ENCODE peak calls at places on chromosomes 11 and 22, in seven cellular contexts. U is foreskin fibroblast, Y is hepatocyte, R is astrocyte, B is AG04450, S is heart left ventricle, C is cardiac fibroblast. M is an unnamed sample.

GRCh38 chr11:57482782-57483569 is 22.6 kb downstream of the RTN4RL2 start:
- DNase-seq in C (peak), Y (peak), U (peak), B (no peak), S (no peak), R (no peak), M (no peak)

GRCh38 chr11:62752177-62752785 is 1.7 kb downstream of the ZBTB3 start:
- DNase-seq in R (no peak), S (no peak), C (no peak), B (no peak), U (no peak), Y (no peak), M (no peak)

GRCh38 chr11:19176629-19177186 is 25.1 kb downstream of the CSRP3 start:
- DNase-seq in R (no peak), B (no peak), U (no peak), C (no peak), Y (no peak), S (no peak), M (no peak)

GRCh38 chr11:62603771-62604170 is 2.1 kb upstream of the MTA2 start:
- DNase-seq in C (no peak), R (no peak), B (no peak), U (no peak), S (no peak), Y (no peak), M (no peak)

GRCh38 chr11:64337538-64338249 is 2.3 kb upstream of the CCDC88B start:
- DNase-seq in S (no peak), U (peak), C (no peak), R (no peak), Y (no peak), B (no peak), M (peak)

GRCh38 chr11:69425444-69425843 is 56.0 kb upstream of the LINC01488 start:
- DNase-seq in S (no peak), R (no peak), U (no peak), Y (no peak), B (no peak), C (no peak), M (no peak)

GRCh38 chr11:30128269-30128932 is 102.4 kb upstream of the FSHB start:
- DNase-seq in R (peak), U (peak), Y (peak), S (no peak), B (peak), C (peak), M (peak)

GRCh38 chr11:88348870-88349269 is 11.3 kb upstream of the CTSC start:
- DNase-seq in U (no peak), R (no peak), S (no peak), Y (no peak), B (peak), C (peak), M (no peak)

GRCh38 chr11:120945042-120945441 is 78.9 kb upstream of the TBCEL start:
- DNase-seq in Y (no peak), U (no peak), B (no peak), C (no peak), R (no peak), S (no peak), M (no peak)

GRCh38 chr11:73197348-73197747 is 20.7 kb upstream of the P2RY2 start:
- DNase-seq in Y (no peak), R (no peak), S (no peak), C (no peak), U (no peak), B (no peak), M (no peak)

GRCh38 chr11:69156673-69157155 is 979 bp downstream of the SMIM38 start:
- DNase-seq in C (peak), U (peak), Y (peak), B (no peak), S (no peak), R (no peak), M (peak)

GRCh38 chr11:47991894-47992293 is 11.5 kb downstream of the PTPRJ start:
- DNase-seq in U (no peak), B (no peak), S (no peak), C (no peak), Y (no peak), R (no peak), M (no peak)

GRCh38 chr11:69080361-69080973 is 31.7 kb downstream of the TPCN2 start:
- DNase-seq in R (peak), S (no peak), U (peak), C (peak), B (no peak), Y (no peak), M (peak)

GRCh38 chr11:58504232-58504631 is 3.7 kb downstream of the OR5B21 start:
- DNase-seq in S (no peak), U (no peak), Y (no peak), R (no peak), B (no peak), C (no peak), M (no peak)

GRCh38 chr22:35728639-35729308 is 11.1 kb downstream of the APOL5 start:
- DNase-seq in C (no peak), S (no peak), B (no peak), R (no peak), U (no peak), Y (no peak), M (no peak)

GRCh38 chr11:44950625-44951472 is at the start of gene TP53I11:
- DNase-seq in U (peak), R (peak), S (peak), C (peak), B (no peak), Y (peak), M (peak)

GRCh38 chr11:8963569-8964323 is 496 bp downstream of the TMEM9B start:
- DNase-seq in B (no peak), Y (peak), C (peak), U (peak), S (peak), R (peak), M (no peak)

GRCh38 chr11:128624269-128625170 is 37.2 kb upstream of the ETS1 start:
- DNase-seq in S (no peak), B (no peak), C (no peak), R (no peak), Y (no peak), U (no peak), M (no peak)

GRCh38 chr11:115869780-115870431 is 365.7 kb upstream of the CADM1 start:
- DNase-seq in B (peak), U (no peak), R (no peak), C (peak), S (peak), Y (peak), M (no peak)

GRCh38 chr11:9664276-9665171 is 647 bp downstream of the SWAP70 start:
- DNase-seq in U (peak), C (peak), R (peak), Y (peak), S (peak), B (no peak), M (peak)

DNA sequence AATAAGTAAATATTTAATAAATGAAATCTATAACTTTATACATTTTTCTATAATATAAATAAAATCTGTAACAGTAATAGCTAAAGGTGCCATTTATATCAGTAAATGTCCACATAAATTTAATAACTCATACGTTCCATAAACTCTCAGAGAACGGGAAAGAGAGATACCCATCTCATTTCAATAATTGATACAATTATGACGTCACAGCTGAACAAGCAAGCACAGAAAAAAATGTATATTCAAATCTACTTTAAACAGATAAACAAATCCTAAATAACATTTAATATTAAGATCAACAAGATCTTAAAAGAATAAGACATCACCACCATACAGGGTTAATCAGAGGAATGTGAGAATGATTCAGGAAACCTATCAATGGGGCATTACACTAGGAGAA is 1136.5 kb downstream of the TBC1D22A start:
- DNase-seq in U (no peak), R (no peak), Y (no peak), C (no peak), S (no peak), B (no peak), M (no peak)
- H3K4me3 ChIP-seq in U (no peak), R (no peak), Y (no peak), C (no peak), S (no peak), B (no peak), M (no peak)

GRCh38 chr22:38570841-38571364 is 920 bp upstream of the DMC1 start:
- DNase-seq in U (peak), B (no peak), C (peak), R (no peak), S (peak), Y (peak), M (peak)
- TF ChIP-seq CTCF in U (no peak), B (peak), C (peak), R (no peak), S (no peak), Y (peak), M (peak)

GRCh38 chr22:42431401-42432019 is 693 bp downstream of the NFAM1 start:
- DNase-seq in C (no peak), R (no peak), B (no peak), Y (no peak), S (no peak), U (no peak), M (no peak)
- H3K4me3 ChIP-seq in C (no peak), R (no peak), B (no peak), Y (no peak), S (peak), U (no peak), M (no peak)

GRCh38 chr22:43995798-43996169 is 28.3 kb upstream of the PARVB start:
- DNase-seq in R (no peak), Y (no peak), C (no peak), U (no peak), B (no peak), S (no peak), M (no peak)
- TF ChIP-seq CTCF in R (no peak), Y (no peak), C (no peak), U (no peak), B (no peak), S (no peak), M (no peak)

GRCh38 chr11:33867996-33868645 is 23.8 kb downstream of the LMO2 start:
- DNase-seq in B (no peak), C (no peak), R (no peak), U (no peak), Y (no peak), S (no peak), M (no peak)

GRCh38 chr11:33867566-33867965 is 24.3 kb downstream of the LMO2 start:
- DNase-seq in R (no peak), S (no peak), Y (no peak), U (no peak), B (no peak), C (no peak), M (no peak)

GRCh38 chr11:33869511-33870422 is 22.1 kb downstream of the LMO2 start:
- DNase-seq in B (no peak), R (peak), S (peak), C (peak), U (peak), Y (peak), M (no peak)

GRCh38 chr11:33864479-33864878 is 27.4 kb downstream of the LMO2 start:
- DNase-seq in R (no peak), C (no peak), Y (no peak), S (no peak), B (no peak), U (no peak), M (no peak)

DNA sequence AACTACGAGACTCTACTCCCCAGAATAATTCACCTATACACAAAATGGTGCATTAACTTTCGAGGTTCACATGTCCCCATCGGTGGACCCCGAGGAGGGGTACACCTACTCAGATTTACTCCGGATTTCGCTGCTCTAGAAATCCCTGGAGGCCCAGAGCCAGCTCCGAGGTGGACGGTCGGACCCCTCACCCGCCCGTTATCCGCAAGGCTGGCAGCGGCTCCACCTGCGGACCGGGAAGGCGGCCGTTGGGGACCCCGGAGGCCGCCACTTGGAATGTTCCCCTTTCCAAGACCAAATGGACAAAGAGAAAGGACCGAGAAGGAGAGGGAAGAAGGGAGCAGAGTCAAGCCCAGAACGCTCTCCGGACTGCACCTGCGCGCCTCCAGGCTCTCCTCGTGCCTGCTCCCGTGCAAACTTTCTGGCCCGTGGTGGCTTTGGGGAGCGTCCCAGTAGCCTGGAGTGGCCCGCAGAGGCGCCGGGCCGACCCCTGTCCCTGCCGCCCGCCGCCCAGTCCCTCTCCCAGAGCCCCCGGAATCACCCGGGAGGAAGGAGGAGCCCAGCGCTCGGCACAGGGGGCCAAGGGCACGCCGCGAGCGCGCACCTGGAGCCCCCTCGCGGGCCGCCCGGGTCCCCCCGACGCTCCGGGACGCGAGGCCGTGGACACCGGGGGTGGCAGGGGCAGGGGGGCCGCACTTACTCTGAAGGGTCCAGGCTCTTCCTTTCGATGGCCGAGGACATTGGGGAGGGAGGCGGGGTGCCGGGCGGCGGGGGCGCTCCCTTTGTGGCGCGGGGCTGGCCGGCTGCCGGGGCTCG is 23.0 kb downstream of the LMO2 start:
- DNase-seq in R (no peak), Y (peak), S (peak), C (no peak), U (peak), B (no peak), M (no peak)
- H3K4me3 ChIP-seq in R (peak), Y (peak), S (peak), C (peak), U (no peak), B (no peak), M (peak)

DNA sequence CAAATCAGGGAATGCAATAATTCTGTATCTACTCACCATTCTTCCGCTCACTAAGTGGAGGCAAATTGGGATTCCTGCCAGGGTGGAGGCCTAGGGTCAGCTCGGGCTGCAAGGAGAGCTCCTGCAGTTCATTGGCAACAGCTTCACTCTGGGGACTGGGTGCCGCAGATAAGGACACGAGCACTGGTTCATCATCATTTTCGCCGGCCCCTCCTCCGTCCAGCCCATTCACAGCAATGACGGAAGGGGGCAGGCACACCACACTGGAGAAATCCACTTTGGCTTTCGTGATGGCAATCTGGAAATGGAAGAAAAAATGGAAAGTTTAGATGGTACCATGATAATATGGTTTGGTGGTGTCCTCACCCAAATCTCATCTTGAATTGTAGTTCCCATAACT is 84.4 kb downstream of the MRTFA start:
- DNase-seq in Y (no peak), C (peak), U (no peak), R (no peak), S (peak), B (no peak), M (no peak)
- TF ChIP-seq CTCF in Y (no peak), C (peak), U (no peak), R (no peak), S (peak), B (no peak), M (no peak)

DNA sequence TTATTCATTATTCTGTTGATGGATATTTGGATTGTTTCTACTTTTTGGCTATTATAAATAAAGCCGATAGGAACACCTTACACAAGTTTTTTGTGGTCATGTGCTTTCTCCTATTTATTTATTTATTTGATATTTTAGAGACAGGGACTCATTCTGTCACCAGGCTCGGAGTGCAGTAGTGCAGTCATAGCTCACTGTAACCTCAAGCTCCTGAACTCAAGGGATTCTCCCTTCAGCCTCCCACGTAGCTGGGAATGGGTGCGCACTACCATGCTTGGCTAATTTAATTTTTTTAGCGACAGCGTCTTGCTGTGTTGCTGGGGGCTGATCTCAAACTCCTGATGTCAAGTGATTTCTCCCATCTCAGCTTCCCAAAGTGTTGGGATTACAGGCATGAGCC is 135.1 kb downstream of the UVRAG start:
- DNase-seq in B (no peak), R (no peak), U (no peak), Y (no peak), S (no peak), C (no peak), M (no peak)
- H3K4me3 ChIP-seq in B (no peak), R (no peak), U (no peak), Y (no peak), S (no peak), C (no peak), M (no peak)